ENCODE peak calls at places on chromosomes 5 and 9, in six cellular contexts. One of them, this sample, is unnamed.

GRCh38 chr9:99105152-99106043 is 485 bp downstream of the TGFBR1 start:
- DNase-seq in A549: peak; percentile 69
- DNase-seq in OCI-LY7: peak; percentile 64
- DNase-seq in vagina: no peak
- DNase-seq in brain microvascular endothelial cell: peak; percentile 71
- DNase-seq in left ventricle myocardium inferior: peak; percentile 82
- DNase-seq in this sample: peak; percentile 37

GRCh38 chr5:5304361-5305035 is 118.0 kb upstream of the ICE1 start:
- DNase-seq in A549: no peak
- DNase-seq in OCI-LY7: peak; percentile 4
- DNase-seq in vagina: no peak
- DNase-seq in brain microvascular endothelial cell: no peak
- DNase-seq in left ventricle myocardium inferior: no peak
- DNase-seq in this sample: no peak

GRCh38 chr9:113636693-113637092 is 173.2 kb downstream of the RGS3 start:
- DNase-seq in A549: no peak
- DNase-seq in OCI-LY7: no peak
- DNase-seq in vagina: no peak
- DNase-seq in brain microvascular endothelial cell: no peak
- DNase-seq in left ventricle myocardium inferior: no peak
- DNase-seq in this sample: no peak

GRCh38 chr9:37209431-37210386 is 89.3 kb downstream of the ZCCHC7 start:
- DNase-seq in A549: no peak
- DNase-seq in OCI-LY7: peak; percentile 51
- DNase-seq in vagina: no peak
- DNase-seq in brain microvascular endothelial cell: no peak
- DNase-seq in left ventricle myocardium inferior: no peak
- DNase-seq in this sample: no peak

GRCh38 chr5:124554746-124555145 is 191.7 kb downstream of the ZNF608 start:
- DNase-seq in A549: no peak
- DNase-seq in OCI-LY7: no peak
- DNase-seq in vagina: no peak
- DNase-seq in brain microvascular endothelial cell: no peak
- DNase-seq in left ventricle myocardium inferior: no peak
- DNase-seq in this sample: no peak

GRCh38 chr5:111385970-111386831 is 126.1 kb downstream of the STARD4 start:
- DNase-seq in A549: no peak
- DNase-seq in OCI-LY7: no peak
- DNase-seq in vagina: no peak
- DNase-seq in brain microvascular endothelial cell: no peak
- DNase-seq in left ventricle myocardium inferior: no peak
- DNase-seq in this sample: no peak

GRCh38 chr5:97554992-97555981 is 372.2 kb upstream of the RIOK2 start:
- DNase-seq in A549: no peak
- DNase-seq in OCI-LY7: no peak
- DNase-seq in vagina: no peak
- DNase-seq in brain microvascular endothelial cell: peak; percentile 41
- DNase-seq in left ventricle myocardium inferior: no peak
- DNase-seq in this sample: no peak

GRCh38 chr9:121844090-121844489 is 192.7 kb downstream of the DAB2IP start:
- DNase-seq in A549: no peak
- DNase-seq in OCI-LY7: no peak
- DNase-seq in vagina: no peak
- DNase-seq in brain microvascular endothelial cell: no peak
- DNase-seq in left ventricle myocardium inferior: no peak
- DNase-seq in this sample: no peak

GRCh38 chr9:21964925-21965385 is 29.2 kb downstream of the CDKN2A start:
- DNase-seq in A549: no peak
- DNase-seq in OCI-LY7: no peak
- DNase-seq in vagina: no peak
- DNase-seq in brain microvascular endothelial cell: no peak
- DNase-seq in left ventricle myocardium inferior: no peak
- DNase-seq in this sample: no peak

GRCh38 chr5:43044181-43044914 is 4.2 kb upstream of the ANXA2R start:
- DNase-seq in A549: no peak
- DNase-seq in OCI-LY7: no peak
- DNase-seq in vagina: no peak
- DNase-seq in brain microvascular endothelial cell: no peak
- DNase-seq in left ventricle myocardium inferior: no peak
- DNase-seq in this sample: no peak
- H3K4me3 ChIP-seq in A549: no peak overlapping the region
- H3K4me3 ChIP-seq in OCI-LY7: no peak overlapping the region
- H3K4me3 ChIP-seq in vagina: peak overlapping the region; percentile 34
- H3K4me3 ChIP-seq in brain microvascular endothelial cell: peak overlapping the region; percentile 55
- H3K4me3 ChIP-seq in left ventricle myocardium inferior: peak overlapping the region; percentile 40
- H3K4me3 ChIP-seq in this sample: peak overlapping the region; percentile 39

DNA sequence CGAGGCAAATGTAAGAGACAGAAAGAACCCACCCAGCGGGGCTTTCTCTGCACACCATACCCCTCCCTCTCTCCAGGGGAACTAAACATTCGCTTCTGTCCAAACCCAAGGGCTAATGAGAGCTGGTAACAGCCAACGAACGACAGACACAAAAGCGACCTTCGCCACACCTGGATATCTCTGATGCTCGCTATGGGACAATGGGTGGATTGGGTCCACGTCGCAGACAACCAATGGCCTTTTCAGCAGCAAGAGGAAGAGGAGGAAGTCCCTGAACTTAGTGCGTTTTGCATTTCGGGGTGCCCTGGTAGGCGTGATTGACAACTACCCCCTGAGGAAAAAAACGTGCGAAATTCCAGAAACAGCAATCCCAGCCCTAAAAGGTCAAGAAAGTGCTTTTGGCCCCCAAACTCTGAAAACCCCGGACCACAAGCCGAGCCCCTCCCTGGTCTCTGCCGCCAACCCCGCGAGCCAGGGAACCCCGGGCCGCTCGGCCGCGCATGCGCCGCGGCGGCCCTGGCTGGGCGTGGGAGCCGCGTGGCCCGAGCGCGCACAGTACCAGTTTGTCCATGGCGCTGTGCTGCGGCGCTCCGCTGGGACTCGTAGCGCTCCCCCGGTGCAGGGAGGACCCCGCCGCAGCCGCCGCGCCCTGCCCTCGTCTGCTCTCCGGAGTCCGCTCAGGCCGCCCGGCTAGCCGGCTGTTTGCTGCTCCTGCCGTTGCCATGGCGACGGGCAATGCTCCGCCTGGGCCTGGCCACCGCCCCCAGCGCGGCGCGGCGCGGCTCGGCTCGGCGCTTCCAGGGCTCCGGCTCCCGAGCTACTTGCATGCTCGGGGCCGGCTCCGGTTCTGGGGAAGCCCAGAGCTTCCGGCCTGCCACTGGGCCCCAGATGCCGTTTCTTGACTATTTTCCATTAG is 66.9 kb upstream of the DNAH5 start:
- DNase-seq in A549: peak; percentile 64
- DNase-seq in OCI-LY7: peak; percentile 67
- DNase-seq in vagina: no peak
- DNase-seq in brain microvascular endothelial cell: peak; percentile 87
- DNase-seq in left ventricle myocardium inferior: peak; percentile 83
- DNase-seq in this sample: no peak
- H3K4me3 ChIP-seq in A549: peak overlapping the region; percentile 50
- H3K4me3 ChIP-seq in OCI-LY7: peak overlapping the region; percentile 66
- H3K4me3 ChIP-seq in vagina: peak overlapping the region; percentile 61
- H3K4me3 ChIP-seq in brain microvascular endothelial cell: peak overlapping the region; percentile 81
- H3K4me3 ChIP-seq in left ventricle myocardium inferior: peak overlapping the region; percentile 72
- H3K4me3 ChIP-seq in this sample: peak overlapping the region; percentile 60

GRCh38 chr5:400282-401215 is 42.4 kb upstream of the EXOC3 start:
- DNase-seq in A549: no peak
- DNase-seq in OCI-LY7: no peak
- DNase-seq in vagina: no peak
- DNase-seq in brain microvascular endothelial cell: no peak
- DNase-seq in left ventricle myocardium inferior: no peak
- DNase-seq in this sample: no peak
- H3K4me3 ChIP-seq in A549: no peak overlapping the region
- H3K4me3 ChIP-seq in OCI-LY7: no peak overlapping the region
- H3K4me3 ChIP-seq in vagina: peak overlapping the region; percentile 18
- H3K4me3 ChIP-seq in brain microvascular endothelial cell: peak overlapping the region; percentile 27
- H3K4me3 ChIP-seq in left ventricle myocardium inferior: peak overlapping the region; percentile 55
- H3K4me3 ChIP-seq in this sample: peak overlapping the region; percentile 3

DNA sequence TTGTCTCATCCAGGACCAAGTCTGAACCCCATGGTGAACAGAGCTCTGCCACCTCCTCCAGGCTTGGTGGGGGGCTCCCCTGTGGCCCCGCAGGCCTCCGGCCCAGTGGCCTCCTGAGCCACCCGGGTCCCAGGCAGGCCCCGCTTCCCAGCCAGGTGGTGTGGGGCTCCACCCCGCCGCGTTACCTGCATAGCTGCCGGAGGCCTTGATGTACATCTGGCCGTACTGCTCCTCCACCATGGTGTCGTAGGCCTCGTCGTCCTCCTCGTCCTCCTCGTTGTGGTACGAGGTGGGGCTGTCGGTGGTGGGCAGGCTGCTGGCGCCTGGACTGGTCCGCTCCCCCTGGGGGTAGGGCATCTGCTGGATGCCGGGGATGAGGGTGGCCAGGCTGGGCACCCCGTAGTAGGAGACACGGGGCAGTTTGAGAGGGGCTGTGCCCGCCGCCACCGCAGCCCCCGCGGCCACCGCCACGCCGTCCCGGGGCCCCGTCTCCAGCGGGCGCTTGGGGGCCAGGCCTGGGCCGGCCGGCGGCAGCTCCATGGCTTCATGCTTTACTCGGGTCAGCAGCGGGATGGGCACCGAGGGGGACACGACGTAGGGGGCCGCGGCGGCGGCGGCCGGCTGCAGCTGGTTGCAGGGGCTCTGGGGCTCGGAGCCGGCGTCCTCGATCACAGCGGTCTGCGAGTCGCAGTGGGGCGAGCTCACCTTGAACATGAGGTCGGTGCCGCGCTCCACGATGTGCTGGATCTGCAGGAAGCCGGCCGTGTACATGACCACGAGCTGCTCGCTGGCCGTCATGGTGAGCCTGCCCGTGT is 45.4 kb downstream of the NACC2 start:
- DNase-seq in A549: no peak
- DNase-seq in OCI-LY7: no peak
- DNase-seq in vagina: no peak
- DNase-seq in brain microvascular endothelial cell: no peak
- DNase-seq in left ventricle myocardium inferior: no peak
- DNase-seq in this sample: no peak
- H3K4me3 ChIP-seq in A549: no peak overlapping the region
- H3K4me3 ChIP-seq in OCI-LY7: no peak overlapping the region
- H3K4me3 ChIP-seq in vagina: no peak overlapping the region
- H3K4me3 ChIP-seq in brain microvascular endothelial cell: no peak overlapping the region
- H3K4me3 ChIP-seq in left ventricle myocardium inferior: no peak overlapping the region
- H3K4me3 ChIP-seq in this sample: no peak overlapping the region

GRCh38 chr5:148809781-148810524 is 16.5 kb upstream of the ADRB2 start:
- DNase-seq in A549: no peak
- DNase-seq in OCI-LY7: no peak
- DNase-seq in vagina: no peak
- DNase-seq in brain microvascular endothelial cell: no peak
- DNase-seq in left ventricle myocardium inferior: no peak
- DNase-seq in this sample: no peak

GRCh38 chr5:148808864-148809642 is 17.4 kb upstream of the ADRB2 start:
- DNase-seq in A549: no peak
- DNase-seq in OCI-LY7: peak; percentile 85
- DNase-seq in vagina: no peak
- DNase-seq in brain microvascular endothelial cell: no peak
- DNase-seq in left ventricle myocardium inferior: peak; percentile 22
- DNase-seq in this sample: no peak

GRCh38 chr5:148806520-148806931 is 19.9 kb upstream of the ADRB2 start:
- DNase-seq in A549: no peak
- DNase-seq in OCI-LY7: no peak
- DNase-seq in vagina: no peak
- DNase-seq in brain microvascular endothelial cell: no peak
- DNase-seq in left ventricle myocardium inferior: no peak
- DNase-seq in this sample: no peak

GRCh38 chr5:148805323-148806290 is 20.8 kb upstream of the ADRB2 start:
- DNase-seq in A549: no peak
- DNase-seq in OCI-LY7: peak; percentile 40
- DNase-seq in vagina: no peak
- DNase-seq in brain microvascular endothelial cell: no peak
- DNase-seq in left ventricle myocardium inferior: peak; percentile 66
- DNase-seq in this sample: no peak

GRCh38 chr5:148807845-148808244 is 18.6 kb upstream of the ADRB2 start:
- DNase-seq in A549: no peak
- DNase-seq in OCI-LY7: peak; percentile 42
- DNase-seq in vagina: no peak
- DNase-seq in brain microvascular endothelial cell: peak; percentile 29
- DNase-seq in left ventricle myocardium inferior: no peak
- DNase-seq in this sample: no peak
- H3K4me3 ChIP-seq in A549: no peak overlapping the region
- H3K4me3 ChIP-seq in OCI-LY7: peak overlapping the region; percentile 70
- H3K4me3 ChIP-seq in vagina: no peak overlapping the region
- H3K4me3 ChIP-seq in brain microvascular endothelial cell: no peak overlapping the region
- H3K4me3 ChIP-seq in left ventricle myocardium inferior: no peak overlapping the region
- H3K4me3 ChIP-seq in this sample: no peak overlapping the region

This sample was measured in skeletal muscle cell.